ENCODE peak calls at places on chromosomes 6 and 20, in ten cellular contexts. Q, A, F, X, E, T, D, U, B and L are unnamed samples.

GRCh38 chr6:139590206-139590605 is 215.8 kb upstream of the CITED2 start:
- DNase-seq in E (peak), F (no peak), T (no peak), D (no peak), A (no peak), Q (no peak), X (no peak), B (no peak), U (no peak), L (no peak)

GRCh38 chr20:41170386-41171105 is 33.2 kb downstream of the PLCG1 start:
- DNase-seq in A (no peak), E (no peak), Q (no peak), B (no peak), X (no peak), U (no peak), F (peak), D (peak), T (no peak), L (no peak)

GRCh38 chr6:29521006-29521680 is 33.4 kb upstream of the MAS1L start:
- DNase-seq in A (no peak), Q (no peak), X (no peak), F (no peak), E (no peak), B (no peak), T (peak), D (no peak), U (no peak), L (no peak)

GRCh38 chr6:123953920-123954319 is 150.3 kb downstream of the NKAIN2 start:
- DNase-seq in X (no peak), B (no peak), Q (no peak), T (no peak), D (no peak), E (peak), A (no peak), F (no peak), U (no peak), L (no peak)

GRCh38 chr6:165652766-165653165 is 10.3 kb downstream of the PDE10A start:
- DNase-seq in T (no peak), B (no peak), Q (no peak), A (no peak), X (no peak), D (no peak), F (no peak), E (no peak), U (no peak), L (no peak)

GRCh38 chr6:125984311-125984710 is 2.0 kb upstream of the TRMT11 start:
- DNase-seq in X (no peak), B (no peak), D (no peak), T (no peak), Q (no peak), U (no peak), E (no peak), F (no peak), A (no peak), L (peak)

GRCh38 chr6:132483779-132484679 is 28.9 kb downstream of the STX7 start:
- DNase-seq in A (peak), E (peak), D (no peak), Q (no peak), T (no peak), F (peak), B (peak), X (no peak), U (peak), L (peak)

GRCh38 chr6:157432861-157433260 is 51.9 kb downstream of the ZDHHC14 start:
- DNase-seq in B (no peak), E (no peak), U (no peak), X (no peak), F (no peak), D (no peak), Q (no peak), A (no peak), T (no peak), L (no peak)

GRCh38 chr6:7784706-7785105 is 58.8 kb downstream of the BMP6 start:
- DNase-seq in A (no peak), T (no peak), U (no peak), D (no peak), X (no peak), E (no peak), Q (no peak), B (no peak), F (no peak), L (no peak)

GRCh38 chr6:36207155-36207554 is 10.6 kb downstream of the BRPF3 start:
- DNase-seq in U (no peak), X (no peak), T (no peak), A (no peak), B (no peak), D (no peak), E (no peak), F (no peak), Q (no peak), L (no peak)